ENCODE peak calls at places on chromosomes 12 and 14, in seven cellular contexts. H is A549, O is HCT116, X is GM12878, M is HepG2, L is K562, A is H1. Q is an unnamed sample.

GRCh38 chr12:124784871-124785572 is 78.6 kb downstream of the SCARB1 start:
- DNase-seq in H (no peak), O (no peak), X (no peak), M (no peak), L (no peak), A (no peak), Q (no peak)

GRCh38 chr14:50318031-50318626 is 6.0 kb downstream of the DMAC2L start:
- DNase-seq in H (peak), O (peak), X (no peak), M (peak), L (peak), A (no peak), Q (peak)

GRCh38 chr14:24848427-24848826 is 201.5 kb downstream of the STXBP6 start:
- DNase-seq in H (no peak), O (no peak), X (no peak), M (no peak), L (no peak), A (no peak), Q (peak)

GRCh38 chr14:104687601-104688504 is 1.6 kb upstream of the INF2 start:
- DNase-seq in H (peak), O (peak), X (no peak), M (peak), L (no peak), A (no peak), Q (no peak)

GRCh38 chr12:64806593-64806992 is 17.9 kb upstream of the TBC1D30 start:
- DNase-seq in H (peak), O (no peak), X (no peak), M (no peak), L (no peak), A (no peak), Q (peak)

GRCh38 chr12:85825751-85826150 is 10.5 kb downstream of the RASSF9 start:
- DNase-seq in H (no peak), O (no peak), X (no peak), M (no peak), L (no peak), A (no peak), Q (no peak)

GRCh38 chr14:53571589-53571988 is 385.0 kb downstream of the BMP4 start:
- DNase-seq in H (no peak), O (no peak), X (no peak), M (no peak), L (no peak), A (no peak), Q (peak)

GRCh38 chr14:52792097-52792415 is 649 bp upstream of the GNPNAT1 start:
- DNase-seq in H (no peak), O (no peak), X (no peak), M (no peak), L (no peak), A (no peak), Q (no peak)

GRCh38 chr14:24058260-24058950 is 6.6 kb downstream of the CARMIL3 start:
- DNase-seq in H (peak), O (no peak), X (no peak), M (peak), L (peak), A (peak), Q (peak)

GRCh38 chr12:4011597-4011996 is 138.4 kb upstream of the PARP11 start:
- DNase-seq in H (peak), O (no peak), X (no peak), M (peak), L (no peak), A (no peak), Q (no peak)
- TF ChIP-seq CEBPB in H (no peak), O (no peak), X (no peak), M (peak), L (no peak), A (no peak), Q (no peak)

DNA sequence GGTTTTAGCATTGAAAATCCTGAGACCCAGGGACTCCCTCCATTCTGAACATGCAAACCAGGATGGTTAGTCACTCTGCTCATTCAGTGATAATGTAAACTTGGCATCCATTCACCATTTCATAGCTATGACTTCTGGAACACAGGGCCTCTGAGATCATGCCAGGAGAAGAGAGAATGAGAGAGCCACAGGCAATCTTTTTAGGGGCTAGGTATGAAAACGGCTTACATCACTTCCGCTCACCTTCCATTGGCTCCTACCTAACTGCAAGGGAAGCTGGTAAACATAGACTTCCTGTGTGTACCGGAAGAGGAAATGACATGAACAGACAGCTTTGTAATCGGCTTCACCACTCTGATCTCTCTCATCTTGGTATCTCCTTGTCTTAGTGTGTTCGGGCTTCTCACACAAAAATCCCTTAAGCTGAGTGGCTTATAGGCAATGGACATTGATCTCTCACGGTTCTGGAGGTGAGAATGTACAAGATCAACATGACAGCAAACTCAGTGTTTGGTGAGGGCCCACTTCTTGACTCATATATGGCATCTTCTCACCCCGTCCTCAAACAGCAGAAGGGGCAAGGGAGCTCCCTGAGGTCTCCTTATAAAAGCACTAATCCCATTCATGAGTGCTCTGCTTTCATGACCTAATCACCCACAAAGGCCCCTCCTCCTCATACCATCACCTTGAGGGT is 465.9 kb upstream of the TBX3 start:
- DNase-seq in H (peak), O (no peak), X (no peak), M (no peak), L (no peak), A (no peak), Q (peak)
- TF ChIP-seq CEBPB in H (no peak), O (no peak), X (no peak), M (no peak), L (no peak), A (no peak), Q (peak)

GRCh38 chr12:113912761-113913295 is 53.3 kb downstream of the RBM19 start:
- DNase-seq in H (peak), O (peak), X (no peak), M (peak), L (peak), A (peak), Q (peak)
- TF ChIP-seq CEBPB in H (no peak), O (no peak), X (no peak), M (no peak), L (no peak), A (no peak), Q (no peak)

GRCh38 chr14:73787760-73788508 is 63.7 kb upstream of the PTGR2 start:
- DNase-seq in H (no peak), O (no peak), X (no peak), M (no peak), L (peak), A (no peak), Q (peak)

GRCh38 chr14:73792476-73792875 is 59.2 kb upstream of the PTGR2 start:
- DNase-seq in H (no peak), O (no peak), X (no peak), M (no peak), L (no peak), A (no peak), Q (no peak)

GRCh38 chr14:73788871-73789590 is 62.6 kb upstream of the PTGR2 start:
- DNase-seq in H (no peak), O (no peak), X (no peak), M (no peak), L (no peak), A (no peak), Q (no peak)

GRCh38 chr14:73786942-73787759 is 64.5 kb upstream of the PTGR2 start:
- DNase-seq in H (peak), O (no peak), X (no peak), M (no peak), L (peak), A (peak), Q (peak)

DNA sequence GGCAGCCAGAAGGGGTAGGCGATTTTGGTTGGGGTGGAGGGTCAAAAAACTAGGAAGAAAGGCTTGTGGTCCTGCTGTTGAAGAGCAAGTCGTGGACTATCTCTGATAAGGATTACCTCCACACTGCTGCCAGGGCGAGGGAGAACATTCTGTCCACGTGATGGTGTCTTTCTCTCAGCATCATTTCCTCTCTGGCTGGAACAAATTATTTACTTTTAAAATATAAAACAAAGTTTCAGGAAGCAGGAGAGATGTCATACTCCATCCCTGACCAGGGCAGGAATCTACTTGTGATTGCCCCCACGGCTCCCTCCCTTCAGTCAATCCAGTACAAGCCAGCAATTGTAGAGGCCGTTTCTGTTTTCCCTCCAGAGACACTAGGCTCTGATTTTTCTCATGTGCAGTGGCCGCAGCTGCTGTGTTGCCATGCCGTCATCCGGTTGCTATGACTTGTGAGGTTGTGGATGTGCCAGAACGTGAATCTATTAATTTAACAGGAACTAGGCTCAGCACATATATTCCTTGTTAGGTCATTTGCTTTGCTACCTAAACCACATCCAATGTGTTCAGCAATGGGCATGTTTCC is 61.5 kb upstream of the PTGR2 start:
- DNase-seq in H (no peak), O (no peak), X (no peak), M (no peak), L (no peak), A (no peak), Q (peak)
- TF ChIP-seq CEBPB in H (no peak), O (no peak), X (no peak), M (no peak), L (no peak), A (no peak), Q (peak)

GRCh38 chr12:24776856-24777255 is 172.0 kb downstream of the BCAT1 start:
- DNase-seq in H (no peak), O (no peak), X (no peak), M (no peak), L (no peak), A (no peak), Q (no peak)
- TF ChIP-seq CEBPB in H (no peak), O (no peak), X (no peak), M (no peak), L (no peak), A (no peak), Q (peak)

DNA sequence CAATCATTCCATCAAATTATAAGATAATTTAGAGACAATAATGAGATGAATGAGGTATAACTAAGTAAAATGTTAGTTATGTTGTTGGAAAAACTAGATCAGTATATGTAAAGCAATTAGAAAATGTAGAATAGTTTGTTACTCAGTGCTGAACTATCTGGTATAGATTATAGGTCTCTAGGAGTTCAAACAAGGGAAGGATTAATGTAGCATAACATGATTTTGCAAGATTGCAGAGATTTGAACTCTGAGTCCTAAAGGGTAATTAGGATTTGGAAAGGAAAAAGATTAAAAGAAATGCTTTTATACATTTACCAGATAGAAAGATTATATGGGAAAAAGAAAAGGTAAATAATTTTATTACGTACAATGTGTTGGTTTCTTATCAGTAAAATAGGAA is 246.3 kb downstream of the KCNC2 start:
- DNase-seq in H (no peak), O (no peak), X (no peak), M (no peak), L (no peak), A (no peak), Q (no peak)
- TF ChIP-seq CEBPB in H (no peak), O (no peak), X (no peak), M (no peak), L (no peak), A (no peak), Q (no peak)

GRCh38 chr12:115312901-115313300 is 628.9 kb upstream of the TBX3 start:
- DNase-seq in H (no peak), O (no peak), X (no peak), M (no peak), L (no peak), A (no peak), Q (no peak)
- TF ChIP-seq CEBPB in H (no peak), O (no peak), X (no peak), M (peak), L (no peak), A (no peak), Q (no peak)

GRCh38 chr14:76918176-76918750 is 92.1 kb downstream of the LRRC74A start:
- DNase-seq in H (no peak), O (no peak), X (no peak), M (no peak), L (no peak), A (no peak), Q (peak)

GRCh38 chr14:76917759-76918175 is 91.6 kb downstream of the LRRC74A start:
- DNase-seq in H (no peak), O (no peak), X (no peak), M (no peak), L (no peak), A (no peak), Q (no peak)

GRCh38 chr14:76918751-76919421 is 92.7 kb downstream of the LRRC74A start:
- DNase-seq in H (peak), O (peak), X (no peak), M (peak), L (peak), A (no peak), Q (peak)

GRCh38 chr14:76919431-76919810 is 93.2 kb downstream of the LRRC74A start:
- DNase-seq in H (no peak), O (no peak), X (no peak), M (no peak), L (no peak), A (no peak), Q (no peak)

DNA sequence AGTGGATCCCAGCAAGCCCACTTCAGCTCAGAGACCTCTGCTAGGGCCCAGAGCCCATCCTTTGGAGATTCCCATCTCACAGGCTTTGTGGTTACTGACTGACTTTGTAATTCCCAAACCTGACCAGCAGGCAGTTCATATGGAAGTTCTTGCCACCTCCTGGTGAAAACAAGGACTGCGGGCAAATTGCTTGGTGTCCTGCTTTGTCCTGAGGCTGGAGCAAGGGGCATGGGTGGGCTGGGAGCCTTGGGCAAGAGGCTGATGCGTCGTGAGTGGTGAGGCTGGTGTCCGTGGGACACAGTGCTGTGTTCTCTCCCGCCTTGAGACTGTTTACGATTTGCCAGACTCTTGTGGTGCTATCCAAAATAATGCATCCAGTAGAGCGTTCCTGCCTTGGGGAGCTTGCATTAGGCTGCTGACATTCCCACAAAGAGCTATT is 91.0 kb downstream of the LRRC74A start:
- DNase-seq in H (peak), O (peak), X (no peak), M (peak), L (peak), A (peak), Q (peak)
- TF ChIP-seq CEBPB in H (no peak), O (no peak), X (no peak), M (no peak), L (no peak), A (no peak), Q (no peak)

GRCh38 chr12:78115889-78116288 is 285.2 kb downstream of the NAV3 start:
- DNase-seq in H (no peak), O (no peak), X (no peak), M (no peak), L (no peak), A (no peak), Q (peak)
- TF ChIP-seq CEBPB in H (no peak), O (no peak), X (no peak), M (no peak), L (no peak), A (no peak), Q (peak)